ENCODE peak calls at places on chromosomes 7 and 10, in six cellular contexts. Y, J, V, H, G and R are unnamed samples.

GRCh38 chr7:43509906-43510305 is 73.0 kb upstream of the STK17A start:
- DNase-seq in Y (no peak), J (no peak), V (no peak), H (no peak), G (no peak), R (no peak)

GRCh38 chr10:80320377-80320776 is 30.9 kb upstream of the MAT1A start:
- DNase-seq in Y (no peak), J (no peak), V (no peak), H (no peak), G (no peak), R (no peak)

GRCh38 chr7:102925962-102926825 is 13.4 kb downstream of the LRRC17 start:
- DNase-seq in Y (no peak), J (no peak), V (no peak), H (no peak), G (no peak), R (no peak)

GRCh38 chr7:36128448-36129047 is 24.5 kb upstream of the EEPD1 start:
- DNase-seq in Y (no peak), J (no peak), V (no peak), H (peak), G (peak), R (peak)

GRCh38 chr7:159027091-159027802 is 117.4 kb downstream of the VIPR2 start:
- DNase-seq in Y (no peak), J (no peak), V (no peak), H (no peak), G (no peak), R (no peak)

GRCh38 chr7:81127991-81128390 is 209.1 kb upstream of the SEMA3C start:
- DNase-seq in Y (no peak), J (no peak), V (no peak), H (no peak), G (no peak), R (no peak)

GRCh38 chr7:38448076-38448475 is 174.6 kb upstream of the TARP start:
- DNase-seq in Y (no peak), J (no peak), V (no peak), H (peak), G (no peak), R (peak)

GRCh38 chr7:159116581-159117339 is 27.9 kb downstream of the VIPR2 start:
- DNase-seq in Y (no peak), J (no peak), V (no peak), H (no peak), G (no peak), R (no peak)

GRCh38 chr10:7529638-7530037 is 118.8 kb upstream of the SFMBT2 start:
- DNase-seq in Y (no peak), J (no peak), V (peak), H (no peak), G (no peak), R (peak)

GRCh38 chr10:23192741-23193434 is 776 bp downstream of the PTF1A start:
- DNase-seq in Y (no peak), J (no peak), V (no peak), H (no peak), G (no peak), R (no peak)

GRCh38 chr7:2956526-2957368 is 86.9 kb downstream of the CARD11 start:
- DNase-seq in Y (no peak), J (peak), V (no peak), H (peak), G (no peak), R (no peak)

GRCh38 chr7:867001-867405 is 9.4 kb upstream of the GET4 start:
- DNase-seq in Y (no peak), J (no peak), V (no peak), H (peak), G (peak), R (peak)

GRCh38 chr10:124725791-124726190 is 18.4 kb downstream of the FAM53B start:
- DNase-seq in Y (no peak), J (no peak), V (no peak), H (no peak), G (no peak), R (no peak)

GRCh38 chr10:103188853-103189252 is 4.2 kb downstream of the NT5C2 start:
- DNase-seq in Y (no peak), J (no peak), V (no peak), H (no peak), G (no peak), R (no peak)

GRCh38 chr10:78875932-78876331 is 192.8 kb upstream of the ZMIZ1 start:
- DNase-seq in Y (no peak), J (peak), V (no peak), H (no peak), G (no peak), R (no peak)

GRCh38 chr7:18770154-18770807 is 274.7 kb downstream of the HDAC9 start:
- DNase-seq in Y (no peak), J (no peak), V (no peak), H (no peak), G (no peak), R (no peak)

GRCh38 chr10:7409732-7410168 is 1.1 kb downstream of the SFMBT2 start:
- DNase-seq in Y (peak), J (no peak), V (peak), H (no peak), G (no peak), R (no peak)

GRCh38 chr10:113520606-113521481 is 32.0 kb upstream of the HABP2 start:
- DNase-seq in Y (peak), J (peak), V (peak), H (peak), G (peak), R (peak)

GRCh38 chr7:112422842-112423496 is 27.3 kb upstream of the IFRD1 start:
- DNase-seq in Y (no peak), J (peak), V (peak), H (no peak), G (peak), R (peak)

GRCh38 chr7:142787034-142787768 is 16.4 kb downstream of the PRSS2 start:
- DNase-seq in Y (no peak), J (no peak), V (no peak), H (no peak), G (no peak), R (no peak)

GRCh38 chr7:37109853-37110252 is 338.8 kb downstream of the ELMO1 start:
- DNase-seq in Y (no peak), J (no peak), V (no peak), H (no peak), G (no peak), R (no peak)

GRCh38 chr7:80428161-80429054 is 83.5 kb downstream of the GNAT3 start:
- DNase-seq in Y (no peak), J (no peak), V (peak), H (no peak), G (no peak), R (peak)

GRCh38 chr10:47165711-47166404 is 134.1 kb upstream of the GDF10 start:
- DNase-seq in Y (no peak), J (peak), V (no peak), H (peak), G (peak), R (no peak)

GRCh38 chr7:106683941-106684340 is 23.0 kb upstream of the CCDC71L start:
- DNase-seq in Y (no peak), J (no peak), V (no peak), H (no peak), G (no peak), R (no peak)

GRCh38 chr10:102791754-102792153 is 45.5 kb downstream of the CYP17A1 start:
- DNase-seq in Y (no peak), J (no peak), V (no peak), H (no peak), G (no peak), R (no peak)

GRCh38 chr10:93678386-93678785 is 24.0 kb downstream of the FRA10AC1 start:
- DNase-seq in Y (no peak), J (no peak), V (no peak), H (no peak), G (no peak), R (no peak)

GRCh38 chr7:132351858-132352539 is 224.3 kb downstream of the PLXNA4 start:
- DNase-seq in Y (no peak), J (no peak), V (no peak), H (no peak), G (no peak), R (no peak)

GRCh38 chr7:111998326-111998725 is 207.9 kb downstream of the DOCK4 start:
- DNase-seq in Y (no peak), J (no peak), V (no peak), H (no peak), G (no peak), R (no peak)

GRCh38 chr10:76491216-76491615 is 1059.8 kb downstream of the LRMDA start:
- DNase-seq in Y (no peak), J (no peak), V (no peak), H (no peak), G (no peak), R (peak)

GRCh38 chr10:115056186-115056585 is 37.0 kb upstream of the ATRNL1 start:
- DNase-seq in Y (no peak), J (no peak), V (no peak), H (no peak), G (no peak), R (no peak)

GRCh38 chr10:78290131-78290750 is 256.6 kb downstream of the RPS24 start:
- DNase-seq in Y (no peak), J (no peak), V (no peak), H (no peak), G (no peak), R (no peak)

GRCh38 chr10:15370212-15370740 is 813 bp downstream of the FAM171A1 start:
- DNase-seq in Y (no peak), J (no peak), V (no peak), H (no peak), G (peak), R (no peak)